ENCODE peak calls at places on chromosomes 2 and 18, in five cellular contexts. One of them, this sample, is unnamed.

GRCh38 chr2:127986548-127987079 is 41.2 kb downstream of the SAP130 start:
- DNase-seq in stomach: no peak
- DNase-seq in suprapubic skin: no peak
- DNase-seq in right lobe of liver: no peak
- DNase-seq in A549: no peak
- DNase-seq in this sample: no peak

GRCh38 chr2:108594132-108594981 is 60.1 kb downstream of the LIMS1 start:
- DNase-seq in stomach: no peak
- DNase-seq in suprapubic skin: no peak
- DNase-seq in right lobe of liver: no peak
- DNase-seq in A549: peak
- DNase-seq in this sample: no peak

GRCh38 chr2:241637233-241638062 is at the start of gene ATG4B:
- DNase-seq in stomach: peak
- DNase-seq in suprapubic skin: peak
- DNase-seq in right lobe of liver: peak
- DNase-seq in A549: peak
- DNase-seq in this sample: peak

GRCh38 chr18:49944681-49945080 is 131.3 kb upstream of the ACAA2 start:
- DNase-seq in stomach: no peak
- DNase-seq in suprapubic skin: no peak
- DNase-seq in right lobe of liver: no peak
- DNase-seq in A549: peak
- DNase-seq in this sample: peak

GRCh38 chr18:49631146-49631866 is 69.4 kb downstream of the LIPG start:
- DNase-seq in stomach: peak
- DNase-seq in suprapubic skin: peak
- DNase-seq in right lobe of liver: peak
- DNase-seq in A549: no peak
- DNase-seq in this sample: no peak

GRCh38 chr2:50620783-50621182 is 411.1 kb downstream of the NRXN1 start:
- DNase-seq in stomach: no peak
- DNase-seq in suprapubic skin: no peak
- DNase-seq in right lobe of liver: no peak
- DNase-seq in A549: no peak
- DNase-seq in this sample: no peak

GRCh38 chr18:70047931-70048603 is 100.4 kb upstream of the CD226 start:
- DNase-seq in stomach: no peak
- DNase-seq in suprapubic skin: no peak
- DNase-seq in right lobe of liver: no peak
- DNase-seq in A549: no peak
- DNase-seq in this sample: no peak

GRCh38 chr2:70312560-70312959 is 10.7 kb upstream of the FAM136A start:
- DNase-seq in stomach: no peak
- DNase-seq in suprapubic skin: no peak
- DNase-seq in right lobe of liver: no peak
- DNase-seq in A549: no peak
- DNase-seq in this sample: no peak

GRCh38 chr2:46010925-46011490 is 286.2 kb upstream of the EPAS1 start:
- DNase-seq in stomach: no peak
- DNase-seq in suprapubic skin: no peak
- DNase-seq in right lobe of liver: no peak
- DNase-seq in A549: peak
- DNase-seq in this sample: no peak

GRCh38 chr18:39764848-39765247 is 2190.2 kb upstream of the PIK3C3 start:
- DNase-seq in stomach: no peak
- DNase-seq in suprapubic skin: no peak
- DNase-seq in right lobe of liver: no peak
- DNase-seq in A549: no peak
- DNase-seq in this sample: no peak

GRCh38 chr18:54086863-54087262 is 137.6 kb downstream of the MBD2 start:
- DNase-seq in stomach: no peak
- DNase-seq in suprapubic skin: no peak
- DNase-seq in right lobe of liver: no peak
- DNase-seq in A549: no peak
- DNase-seq in this sample: no peak

GRCh38 chr2:97730245-97730644 is 16.9 kb downstream of the ZAP70 start:
- DNase-seq in stomach: no peak
- DNase-seq in suprapubic skin: no peak
- DNase-seq in right lobe of liver: no peak
- DNase-seq in A549: no peak
- DNase-seq in this sample: no peak

GRCh38 chr2:149122521-149122920 is 84.0 kb downstream of the LYPD6B start:
- DNase-seq in stomach: no peak
- DNase-seq in suprapubic skin: no peak
- DNase-seq in right lobe of liver: no peak
- DNase-seq in A549: no peak
- DNase-seq in this sample: no peak

GRCh38 chr2:212406716-212407115 is 131.9 kb downstream of the ERBB4 start:
- DNase-seq in stomach: no peak
- DNase-seq in suprapubic skin: no peak
- DNase-seq in right lobe of liver: no peak
- DNase-seq in A549: no peak
- DNase-seq in this sample: no peak

DNA sequence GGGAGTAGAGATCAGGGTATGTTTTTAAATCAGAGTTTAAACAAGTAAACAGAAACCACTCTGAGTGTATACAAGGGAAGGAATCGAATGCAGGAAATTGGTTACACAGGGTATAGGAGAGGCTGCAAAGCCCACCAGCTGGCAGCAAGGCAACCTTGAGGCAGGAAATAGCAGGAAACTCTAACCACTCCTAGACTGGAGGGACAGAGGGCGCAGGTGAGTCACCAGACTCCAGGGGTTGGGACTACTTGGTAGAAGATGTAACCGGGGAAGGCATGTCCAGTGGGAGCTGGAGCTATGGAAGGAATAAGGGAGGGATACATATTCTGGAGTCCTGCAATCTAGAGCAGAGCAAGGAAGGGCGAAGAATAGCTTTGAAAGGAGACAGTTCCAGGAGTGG is 152.3 kb downstream of the MEIS1 start:
- DNase-seq in stomach: peak
- DNase-seq in suprapubic skin: no peak
- DNase-seq in right lobe of liver: peak
- DNase-seq in A549: peak
- DNase-seq in this sample: no peak
- TF ChIP-seq CTCF in stomach: no peak
- TF ChIP-seq CTCF in suprapubic skin: no peak
- TF ChIP-seq CTCF in right lobe of liver: peak
- TF ChIP-seq CTCF in A549: peak
- TF ChIP-seq CTCF in this sample: no peak

GRCh38 chr2:85132834-85133637 is at the start of gene TCF7L1:
- DNase-seq in stomach: peak
- DNase-seq in suprapubic skin: peak
- DNase-seq in right lobe of liver: peak
- DNase-seq in A549: peak
- DNase-seq in this sample: peak
- TF ChIP-seq POLR2A in stomach: no peak
- TF ChIP-seq POLR2A in suprapubic skin: no peak
- TF ChIP-seq POLR2A in right lobe of liver: no peak
- TF ChIP-seq POLR2A in A549: peak
- TF ChIP-seq POLR2A in this sample: no peak

GRCh38 chr18:75276813-75277628 is 66.4 kb downstream of the TSHZ1 start:
- DNase-seq in stomach: no peak
- DNase-seq in suprapubic skin: no peak
- DNase-seq in right lobe of liver: no peak
- DNase-seq in A549: no peak
- DNase-seq in this sample: no peak
- H3K4me3 ChIP-seq in stomach: no peak
- H3K4me3 ChIP-seq in suprapubic skin: no peak
- H3K4me3 ChIP-seq in right lobe of liver: no peak
- H3K4me3 ChIP-seq in A549: no peak
- H3K4me3 ChIP-seq in this sample: no peak

GRCh38 chr2:176104338-176105077 is 2.6 kb upstream of the HOXD11 start:
- DNase-seq in stomach: no peak
- DNase-seq in suprapubic skin: no peak
- DNase-seq in right lobe of liver: no peak
- DNase-seq in A549: peak
- DNase-seq in this sample: no peak
- TF ChIP-seq CTCF in stomach: no peak
- TF ChIP-seq CTCF in suprapubic skin: no peak
- TF ChIP-seq CTCF in right lobe of liver: no peak
- TF ChIP-seq CTCF in A549: no peak
- TF ChIP-seq CTCF in this sample: no peak

DNA sequence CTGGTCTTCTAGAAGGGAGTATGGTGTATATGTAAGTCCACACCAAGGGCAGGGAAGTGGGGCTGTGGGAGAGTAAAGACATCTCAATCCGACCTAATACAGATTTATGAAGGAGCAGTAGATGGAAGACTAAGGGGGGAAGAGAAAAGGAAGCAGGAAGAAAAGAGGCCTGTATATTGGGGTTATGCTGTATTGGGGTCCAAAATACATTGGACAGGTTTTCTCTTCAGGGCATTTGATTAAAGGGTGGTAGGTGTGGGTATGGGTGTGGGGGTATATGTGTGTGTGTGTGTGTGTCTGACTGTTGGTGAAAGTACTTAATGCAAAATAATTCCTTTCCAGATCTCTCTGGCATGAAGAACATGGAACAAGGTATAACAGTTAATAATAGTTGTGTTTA is 33.6 kb upstream of the SCYGR2 start:
- DNase-seq in stomach: no peak
- DNase-seq in suprapubic skin: no peak
- DNase-seq in right lobe of liver: no peak
- DNase-seq in A549: no peak
- DNase-seq in this sample: no peak
- TF ChIP-seq POLR2A in stomach: no peak
- TF ChIP-seq POLR2A in suprapubic skin: no peak
- TF ChIP-seq POLR2A in right lobe of liver: no peak
- TF ChIP-seq POLR2A in A549: no peak
- TF ChIP-seq POLR2A in this sample: no peak

DNA sequence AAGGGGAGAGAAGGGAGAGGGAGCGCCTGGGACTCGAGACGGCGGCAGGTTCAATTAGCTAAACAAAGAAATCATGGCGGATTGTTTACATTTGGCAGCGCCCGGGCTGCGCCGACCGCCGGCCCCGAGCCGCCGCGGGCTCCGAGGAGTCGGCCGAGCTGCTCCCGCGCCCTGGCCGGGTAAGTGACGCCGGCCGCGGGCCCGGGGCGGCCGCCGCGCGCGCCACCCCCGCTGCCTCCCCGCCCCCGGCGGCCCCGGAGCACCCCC is 187.1 kb upstream of the FANCL start:
- DNase-seq in stomach: no peak
- DNase-seq in suprapubic skin: no peak
- DNase-seq in right lobe of liver: no peak
- DNase-seq in A549: peak
- DNase-seq in this sample: no peak
- H3K4me3 ChIP-seq in stomach: peak
- H3K4me3 ChIP-seq in suprapubic skin: peak
- H3K4me3 ChIP-seq in right lobe of liver: peak
- H3K4me3 ChIP-seq in A549: peak
- H3K4me3 ChIP-seq in this sample: no peak

GRCh38 chr2:223989206-223989859 is 32.1 kb downstream of the MRPL44 start:
- DNase-seq in stomach: peak
- DNase-seq in suprapubic skin: no peak
- DNase-seq in right lobe of liver: no peak
- DNase-seq in A549: peak
- DNase-seq in this sample: no peak
- TF ChIP-seq CTCF in stomach: no peak
- TF ChIP-seq CTCF in suprapubic skin: no peak
- TF ChIP-seq CTCF in right lobe of liver: no peak
- TF ChIP-seq CTCF in A549: no peak
- TF ChIP-seq CTCF in this sample: no peak

This sample was measured in lower leg skin.